ENCODE peak calls at places on chromosome 13, in six cellular contexts. J, Y, K, Q, V and M are unnamed samples. For H3K4me1, the result is how much of the 10 kb centered on the place peaks cover.

GRCh38 chr13:97367427-97367826 is 66.5 kb upstream of the RAP2A start:
- DNase-seq in Y (no peak), J (no peak), K (no peak), Q (no peak), V (no peak), M (no peak)

GRCh38 chr13:40158218-40158617 is 502.8 kb downstream of the COG6 start:
- DNase-seq in Y (no peak), V (no peak), J (no peak), K (no peak), Q (no peak), M (no peak)

GRCh38 chr13:36183901-36184300 is 30.5 kb downstream of the SOHLH2 start:
- DNase-seq in Q (no peak), V (no peak), Y (no peak), J (no peak), K (no peak), M (no peak)

GRCh38 chr13:49539313-49539712 is 43.6 kb downstream of the PHF11 start:
- DNase-seq in K (no peak), J (no peak), Y (peak), V (no peak), Q (no peak), M (no peak)

GRCh38 chr13:109665781-109666249 is 120.6 kb downstream of the IRS2 start:
- DNase-seq in J (no peak), Q (no peak), V (no peak), Y (no peak), K (no peak), M (no peak)

GRCh38 chr13:36818483-36819063 is 449 bp upstream of the RFXAP start:
- DNase-seq in J (no peak), Q (no peak), V (no peak), K (no peak), Y (no peak), M (no peak)

GRCh38 chr13:42864952-42865634 is 83.7 kb downstream of the FAM216B start:
- DNase-seq in Q (no peak), V (no peak), K (no peak), Y (no peak), J (no peak), M (peak)

GRCh38 chr13:58882556-58882955 is 1251.0 kb downstream of the PCDH17 start:
- DNase-seq in Q (no peak), K (no peak), J (no peak), Y (no peak), V (no peak), M (no peak)

GRCh38 chr13:47628666-47629065 is 372.4 kb downstream of the SUCLA2 start:
- DNase-seq in V (no peak), K (no peak), Y (no peak), J (no peak), Q (no peak), M (no peak)

GRCh38 chr13:42048625-42049453 is at the start of gene DGKH:
- DNase-seq in J (peak), Y (peak), K (peak), V (peak), Q (peak), M (peak)

GRCh38 chr13:71290963-71291937 is 575.8 kb downstream of the DACH1 start:
- DNase-seq in Y (peak), Q (peak), V (no peak), J (no peak), K (peak), M (no peak)

GRCh38 chr13:93535256-93535655 is 308.6 kb downstream of the GPC6 start:
- DNase-seq in Y (no peak), K (no peak), Q (no peak), V (no peak), J (no peak), M (no peak)

GRCh38 chr13:96104516-96104915 is 14.6 kb downstream of the HS6ST3 start:
- DNase-seq in J (no peak), V (no peak), Y (no peak), K (no peak), Q (no peak), M (peak)

GRCh38 chr13:71751074-71751473 is 115.9 kb downstream of the DACH1 start:
- DNase-seq in Y (no peak), J (no peak), Q (no peak), V (no peak), K (no peak), M (peak)

GRCh38 chr13:20672772-20673171 is 30.7 kb upstream of the IL17D start:
- DNase-seq in V (no peak), Y (no peak), K (no peak), J (no peak), Q (no peak), M (no peak)

GRCh38 chr13:106383791-106384190 is 151.7 kb downstream of the EFNB2 start:
- DNase-seq in J (no peak), K (no peak), V (no peak), Y (no peak), Q (no peak), M (no peak)

GRCh38 chr13:50229935-50230334 is 214.7 kb downstream of the KCNRG start:
- DNase-seq in J (no peak), V (no peak), Y (no peak), K (no peak), Q (no peak), M (no peak)

GRCh38 chr13:99322297-99323103 is 15.3 kb upstream of the GPR183 start:
- DNase-seq in K (no peak), V (no peak), Q (no peak), J (no peak), Y (no peak), M (no peak)

GRCh38 chr13:102651892-102652291 is 43.0 kb downstream of the METTL21C start:
- DNase-seq in Q (no peak), K (no peak), Y (no peak), V (no peak), J (no peak), M (no peak)

GRCh38 chr13:101661839-101662238 is 209.4 kb downstream of the ITGBL1 start:
- DNase-seq in J (no peak), K (no peak), V (no peak), Y (no peak), Q (no peak), M (no peak)

GRCh38 chr13:30848332-30849027 is 57.6 kb upstream of the MEDAG start:
- DNase-seq in K (no peak), J (no peak), Y (no peak), V (no peak), Q (no peak), M (no peak)

GRCh38 chr13:28489536-28489935 is 5.4 kb downstream of the FLT1 start:
- DNase-seq in Y (no peak), Q (no peak), J (no peak), V (no peak), K (no peak), M (no peak)

GRCh38 chr13:53562419-53562818 is 533.8 kb downstream of the OLFM4 start:
- DNase-seq in K (no peak), Q (no peak), Y (no peak), J (no peak), V (no peak), M (no peak)

DNA sequence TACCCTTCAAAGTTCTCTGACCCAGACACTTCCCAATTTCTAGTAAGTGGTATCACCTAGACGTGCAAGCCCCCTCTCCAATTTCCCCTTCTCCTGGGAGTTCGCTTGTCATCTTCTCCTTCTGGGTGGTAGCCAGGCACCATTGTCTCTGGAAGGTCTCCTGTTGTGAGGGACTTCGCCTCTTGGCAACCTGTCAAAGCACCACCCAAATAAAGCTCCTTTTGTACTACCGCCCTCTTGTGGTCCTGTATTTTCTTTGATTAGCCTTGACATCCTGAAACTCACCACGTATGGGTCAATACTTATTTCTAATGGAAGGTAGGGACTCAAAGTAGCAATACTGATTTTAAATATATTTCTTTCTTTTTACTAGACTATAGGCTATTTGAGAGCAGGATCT is 8.2 kb downstream of the GPC5 start:
- DNase-seq in Q (no peak), Y (no peak), V (no peak), K (peak), J (peak), M (peak)
- TF ChIP-seq CTCF in Q (peak), Y (no peak), V (peak), K (no peak), J (peak), M (peak)

GRCh38 chr13:80931766-80932165 is 590.8 kb upstream of the SPRY2 start:
- DNase-seq in V (no peak), J (no peak), Y (no peak), K (no peak), Q (no peak), M (no peak)
- H3K4me1 ChIP-seq in V (under half), J (under half), Y (under half), K (under half), Q (under half), M (under half)

DNA sequence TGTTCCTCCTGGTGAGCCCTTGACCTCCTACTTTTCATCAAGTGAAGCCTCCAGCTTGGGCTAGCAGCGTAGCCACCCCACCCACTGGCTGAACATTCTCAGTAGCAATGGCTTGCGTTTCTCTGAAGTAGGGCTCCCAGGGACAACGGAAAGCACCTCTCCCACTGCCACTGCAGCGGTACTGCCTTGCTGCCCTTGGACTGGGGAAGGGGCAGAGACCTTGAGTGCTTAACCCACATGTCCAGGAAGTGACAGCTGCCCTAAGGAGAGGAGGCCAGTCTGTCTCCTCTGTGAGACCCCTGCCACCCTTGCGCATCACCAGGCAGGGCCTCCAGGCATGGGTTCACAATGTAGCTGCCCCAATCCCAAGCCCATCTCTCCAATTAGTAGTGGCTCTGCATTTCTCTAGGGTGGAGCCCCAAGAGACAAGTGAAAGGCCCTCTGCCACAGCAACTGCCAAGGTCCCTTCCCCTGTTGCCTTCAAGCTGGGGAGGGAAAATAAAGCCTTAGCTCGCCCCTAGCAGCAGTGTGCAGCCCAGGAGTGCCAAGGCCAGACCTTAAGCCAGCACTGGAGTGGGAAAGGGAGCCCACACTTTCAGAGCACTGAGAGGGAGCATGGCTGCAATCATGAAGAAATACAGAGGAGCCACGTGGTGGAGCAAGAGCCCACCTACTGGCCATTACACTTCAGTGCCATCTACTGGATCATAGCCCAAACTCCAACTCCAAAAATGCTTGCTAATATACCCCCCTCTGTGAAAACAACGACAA is 175.9 kb upstream of the TRPC4 start:
- DNase-seq in V (no peak), Q (no peak), Y (no peak), J (peak), K (no peak), M (peak)
- TF ChIP-seq CTCF in V (no peak), Q (no peak), Y (no peak), J (peak), K (no peak), M (peak)

GRCh38 chr13:113814435-113814821 is 49.4 kb downstream of the GAS6 start:
- DNase-seq in J (no peak), Q (no peak), K (no peak), V (no peak), Y (no peak), M (no peak)
- H3K4me1 ChIP-seq in J (under half), Q (under half), K (under half), V (under half), Y (under half), M (under half)

GRCh38 chr13:32001392-32001768 is 30.2 kb upstream of the FRY start:
- DNase-seq in Y (no peak), K (no peak), J (peak), V (no peak), Q (no peak), M (no peak)
- TF ChIP-seq CTCF in Y (no peak), K (peak), J (peak), V (peak), Q (peak), M (peak)

GRCh38 chr13:61180245-61180644 is 235.4 kb downstream of the PCDH20 start:
- DNase-seq in Y (no peak), Q (no peak), J (no peak), V (no peak), K (no peak), M (no peak)

GRCh38 chr13:61188057-61188456 is 227.6 kb downstream of the PCDH20 start:
- DNase-seq in J (no peak), V (no peak), K (no peak), Q (no peak), Y (no peak), M (no peak)

GRCh38 chr13:61187471-61187870 is 228.2 kb downstream of the PCDH20 start:
- DNase-seq in V (no peak), Y (no peak), K (no peak), J (no peak), Q (no peak), M (no peak)

DNA sequence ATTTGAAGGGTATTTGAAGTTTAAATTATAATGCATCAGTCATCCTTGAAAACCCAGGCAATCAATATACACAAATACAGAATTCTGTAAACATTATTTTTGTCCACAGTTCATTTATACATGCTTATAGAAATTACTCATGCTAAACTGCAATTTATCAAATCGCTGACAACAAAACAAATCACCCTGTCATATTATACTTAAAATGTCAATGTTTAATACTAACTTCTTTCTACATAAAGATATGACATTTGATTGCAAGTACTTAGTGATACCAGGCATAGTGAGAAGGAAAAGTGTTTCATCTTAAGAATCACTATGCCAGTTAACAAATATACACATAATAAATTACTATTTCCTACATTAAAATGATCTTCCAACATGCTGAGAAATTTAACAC is 232.0 kb downstream of the PCDH20 start:
- DNase-seq in Y (no peak), K (no peak), J (no peak), Q (no peak), V (no peak), M (no peak)
- H3K4me1 ChIP-seq in Y (under half), K (under half), J (under half), Q (under half), V (under half), M (under half)